ENCODE peak calls at places on chromosomes 13 and 19, in five cellular contexts. One of them, this sample, is unnamed.
A peak's percentile ranks its signal among the peaks of the same experiment; 100 is the strongest.

GRCh38 chr19:4722671-4723464 is 774 bp downstream of the DPP9 start:
- DNase-seq in K562: no peak
- DNase-seq in GM12878: no peak
- DNase-seq in SK-N-SH: no peak
- DNase-seq in HepG2: no peak
- DNase-seq in this sample: no peak

GRCh38 chr19:1592023-1592754 is 476 bp downstream of the MBD3 start:
- DNase-seq in GM12878: peak; percentile 50
- DNase-seq in HepG2: peak; percentile 78
- DNase-seq in K562: peak; percentile 87
- DNase-seq in SK-N-SH: peak; percentile 96
- DNase-seq in this sample: peak; percentile 93

GRCh38 chr13:77309254-77309653 is 17.6 kb downstream of the MYCBP2 start:
- DNase-seq in K562: no peak
- DNase-seq in GM12878: no peak
- DNase-seq in SK-N-SH: no peak
- DNase-seq in HepG2: no peak
- DNase-seq in this sample: no peak

GRCh38 chr13:41497436-41497835 is 40.1 kb downstream of the RGCC start:
- DNase-seq in SK-N-SH: no peak
- DNase-seq in HepG2: no peak
- DNase-seq in GM12878: no peak
- DNase-seq in K562: no peak
- DNase-seq in this sample: no peak

GRCh38 chr13:52725302-52725701 is 14.3 kb downstream of the CNMD start:
- DNase-seq in SK-N-SH: no peak
- DNase-seq in HepG2: no peak
- DNase-seq in K562: no peak
- DNase-seq in GM12878: no peak
- DNase-seq in this sample: no peak

GRCh38 chr19:51338563-51339312 is 3.2 kb downstream of the VSIG10L start:
- DNase-seq in K562: peak; percentile 87
- DNase-seq in SK-N-SH: peak; percentile 95
- DNase-seq in HepG2: peak; percentile 68
- DNase-seq in GM12878: peak; percentile 24
- DNase-seq in this sample: peak; percentile 82

GRCh38 chr19:18469245-18470107 is 31.5 kb upstream of the ISYNA1 start:
- DNase-seq in GM12878: no peak
- DNase-seq in SK-N-SH: peak; percentile 82
- DNase-seq in HepG2: peak; percentile 85
- DNase-seq in K562: peak; percentile 80
- DNase-seq in this sample: peak; percentile 84

GRCh38 chr13:77239312-77239711 is 87.6 kb downstream of the MYCBP2 start:
- DNase-seq in HepG2: no peak
- DNase-seq in GM12878: no peak
- DNase-seq in K562: no peak
- DNase-seq in SK-N-SH: no peak
- DNase-seq in this sample: no peak

GRCh38 chr19:287381-287871 is 3.8 kb downstream of the PLPP2 start:
- DNase-seq in GM12878: no peak
- DNase-seq in SK-N-SH: no peak
- DNase-seq in K562: peak; percentile 6
- DNase-seq in HepG2: no peak
- DNase-seq in this sample: no peak

GRCh38 chr19:38913958-38914357 is 2.0 kb upstream of the CCER2 start:
- DNase-seq in SK-N-SH: peak; percentile 20
- DNase-seq in GM12878: no peak
- DNase-seq in K562: no peak
- DNase-seq in HepG2: no peak
- DNase-seq in this sample: no peak

GRCh38 chr13:43261018-43261417 is 237.6 kb downstream of the DNAJC15 start:
- DNase-seq in K562: no peak
- DNase-seq in GM12878: no peak
- DNase-seq in HepG2: no peak
- DNase-seq in SK-N-SH: no peak
- DNase-seq in this sample: no peak

GRCh38 chr19:43638214-43638990 is 1.2 kb downstream of the CADM4 start:
- DNase-seq in SK-N-SH: no peak
- DNase-seq in GM12878: no peak
- DNase-seq in K562: no peak
- DNase-seq in HepG2: no peak
- DNase-seq in this sample: no peak

GRCh38 chr13:40558656-40559055 is 107.8 kb downstream of the FOXO1 start:
- DNase-seq in K562: no peak
- DNase-seq in SK-N-SH: no peak
- DNase-seq in HepG2: no peak
- DNase-seq in GM12878: no peak
- DNase-seq in this sample: no peak

GRCh38 chr13:65789815-65790214 is 1440.3 kb downstream of the PCDH9 start:
- DNase-seq in GM12878: no peak
- DNase-seq in SK-N-SH: no peak
- DNase-seq in HepG2: no peak
- DNase-seq in K562: no peak
- DNase-seq in this sample: no peak

GRCh38 chr19:51034704-51035103 is at the start of gene KLK12:
- DNase-seq in K562: no peak
- DNase-seq in SK-N-SH: no peak
- DNase-seq in GM12878: no peak
- DNase-seq in HepG2: no peak
- DNase-seq in this sample: no peak

GRCh38 chr19:15897026-15897737 is 692 bp downstream of the CYP4F2 start:
- DNase-seq in HepG2: no peak
- DNase-seq in SK-N-SH: no peak
- DNase-seq in K562: no peak
- DNase-seq in GM12878: no peak
- DNase-seq in this sample: no peak

GRCh38 chr19:51497666-51498065 is 3.9 kb downstream of the SIGLEC12 start:
- DNase-seq in HepG2: no peak
- DNase-seq in GM12878: no peak
- DNase-seq in K562: peak; percentile 26
- DNase-seq in SK-N-SH: no peak
- DNase-seq in this sample: no peak

GRCh38 chr19:13100031-13100588 is 2.5 kb downstream of the LYL1 start:
- DNase-seq in GM12878: peak; percentile 78
- DNase-seq in SK-N-SH: no peak
- DNase-seq in HepG2: no peak
- DNase-seq in K562: no peak
- DNase-seq in this sample: no peak

GRCh38 chr13:95133498-95133897 is 167.8 kb downstream of the ABCC4 start:
- DNase-seq in GM12878: no peak
- DNase-seq in HepG2: no peak
- DNase-seq in SK-N-SH: no peak
- DNase-seq in K562: no peak
- DNase-seq in this sample: no peak

GRCh38 chr13:95140502-95140901 is 160.7 kb downstream of the ABCC4 start:
- DNase-seq in GM12878: no peak
- DNase-seq in SK-N-SH: no peak
- DNase-seq in HepG2: no peak
- DNase-seq in K562: no peak
- DNase-seq in this sample: no peak

GRCh38 chr13:95136638-95137037 is 164.6 kb downstream of the ABCC4 start:
- DNase-seq in HepG2: no peak
- DNase-seq in GM12878: no peak
- DNase-seq in SK-N-SH: no peak
- DNase-seq in K562: no peak
- DNase-seq in this sample: no peak

GRCh38 chr13:95139186-95139585 is 162.1 kb downstream of the ABCC4 start:
- DNase-seq in GM12878: no peak
- DNase-seq in K562: no peak
- DNase-seq in SK-N-SH: no peak
- DNase-seq in HepG2: no peak
- DNase-seq in this sample: no peak

GRCh38 chr13:95137096-95137495 is 164.2 kb downstream of the ABCC4 start:
- DNase-seq in HepG2: no peak
- DNase-seq in GM12878: no peak
- DNase-seq in SK-N-SH: peak; percentile 11
- DNase-seq in K562: no peak
- DNase-seq in this sample: no peak
- TF ChIP-seq FOXM1 in HepG2: no peak
- TF ChIP-seq FOXM1 in GM12878: no peak
- TF ChIP-seq FOXM1 in SK-N-SH: no peak
- TF ChIP-seq FOXM1 in K562: no peak
- TF ChIP-seq FOXM1 in this sample: no peak

GRCh38 chr19:30153326-30154210 is 211.5 kb downstream of the URI1 start:
- DNase-seq in HepG2: no peak
- DNase-seq in K562: no peak
- DNase-seq in GM12878: peak; percentile 34
- DNase-seq in SK-N-SH: peak; percentile 85
- DNase-seq in this sample: no peak

GRCh38 chr19:30154410-30154809 is 212.4 kb downstream of the URI1 start:
- DNase-seq in SK-N-SH: no peak
- DNase-seq in HepG2: no peak
- DNase-seq in GM12878: no peak
- DNase-seq in K562: no peak
- DNase-seq in this sample: no peak

GRCh38 chr19:30151081-30151480 is 209.0 kb downstream of the URI1 start:
- DNase-seq in HepG2: no peak
- DNase-seq in SK-N-SH: no peak
- DNase-seq in GM12878: no peak
- DNase-seq in K562: no peak
- DNase-seq in this sample: no peak

GRCh38 chr19:30150626-30151025 is 208.6 kb downstream of the URI1 start:
- DNase-seq in HepG2: no peak
- DNase-seq in GM12878: no peak
- DNase-seq in SK-N-SH: no peak
- DNase-seq in K562: no peak
- DNase-seq in this sample: no peak

DNA sequence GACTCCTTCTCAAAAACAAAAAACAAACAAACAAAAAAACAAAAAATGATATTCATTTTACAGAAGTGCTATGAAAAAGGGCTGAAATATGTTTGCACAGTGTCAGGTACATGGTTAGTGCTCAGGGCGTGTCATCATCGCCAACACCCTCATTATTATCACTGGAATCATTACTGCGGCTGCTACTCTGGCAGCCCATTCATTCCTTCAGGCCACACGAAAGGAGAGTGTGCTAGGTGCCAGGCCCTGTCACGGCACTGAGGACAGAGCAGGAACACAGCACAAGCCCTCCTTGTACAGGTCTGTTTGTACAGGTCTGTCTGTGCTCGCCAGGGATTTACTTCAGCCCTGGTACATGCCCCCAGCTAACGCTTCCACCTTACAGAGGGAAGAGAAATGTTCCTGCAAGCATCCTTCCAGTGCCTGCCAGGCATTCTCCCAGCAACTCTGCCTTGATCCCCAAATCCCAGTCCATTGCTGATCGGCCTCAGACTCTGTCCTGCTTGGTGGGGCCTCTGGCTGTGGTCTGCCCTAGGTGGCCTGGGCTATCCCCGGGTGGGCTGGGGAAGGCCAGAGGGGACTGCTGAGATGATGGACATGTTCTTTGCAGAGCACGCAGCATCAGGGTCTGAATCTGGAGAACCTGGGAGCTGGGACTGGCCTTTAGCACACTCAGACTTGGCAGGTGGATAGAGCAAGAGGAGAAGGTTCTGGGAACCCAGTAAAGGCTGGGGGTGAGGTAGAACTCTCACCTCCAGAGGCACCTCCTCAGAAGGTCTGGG is 210.7 kb downstream of the URI1 start:
- DNase-seq in GM12878: no peak
- DNase-seq in HepG2: no peak
- DNase-seq in SK-N-SH: peak; percentile 53
- DNase-seq in K562: no peak
- DNase-seq in this sample: no peak
- TF ChIP-seq FOXM1 in GM12878: no peak
- TF ChIP-seq FOXM1 in HepG2: no peak
- TF ChIP-seq FOXM1 in SK-N-SH: no peak
- TF ChIP-seq FOXM1 in K562: no peak
- TF ChIP-seq FOXM1 in this sample: no peak

GRCh38 chr19:3672575-3672948 is 27.7 kb downstream of the PIP5K1C start:
- DNase-seq in HepG2: no peak
- DNase-seq in GM12878: no peak
- DNase-seq in K562: no peak
- DNase-seq in SK-N-SH: no peak
- DNase-seq in this sample: no peak

GRCh38 chr19:3669616-3670257 is 30.5 kb downstream of the PIP5K1C start:
- DNase-seq in SK-N-SH: no peak
- DNase-seq in GM12878: no peak
- DNase-seq in HepG2: no peak
- DNase-seq in K562: no peak
- DNase-seq in this sample: no peak

GRCh38 chr19:3671680-3672574 is 28.3 kb downstream of the PIP5K1C start:
- DNase-seq in HepG2: no peak
- DNase-seq in GM12878: no peak
- DNase-seq in SK-N-SH: no peak
- DNase-seq in K562: peak; percentile 64
- DNase-seq in this sample: no peak

GRCh38 chr19:3670258-3670795 is 29.9 kb downstream of the PIP5K1C start:
- DNase-seq in HepG2: no peak
- DNase-seq in GM12878: no peak
- DNase-seq in SK-N-SH: no peak
- DNase-seq in K562: peak; percentile 88
- DNase-seq in this sample: no peak

GRCh38 chr19:3670796-3671679 is 29.2 kb downstream of the PIP5K1C start:
- DNase-seq in HepG2: no peak
- DNase-seq in GM12878: no peak
- DNase-seq in K562: peak; percentile 84
- DNase-seq in SK-N-SH: no peak
- DNase-seq in this sample: no peak
- TF ChIP-seq FOXM1 in HepG2: no peak
- TF ChIP-seq FOXM1 in GM12878: no peak
- TF ChIP-seq FOXM1 in K562: no peak
- TF ChIP-seq FOXM1 in SK-N-SH: no peak
- TF ChIP-seq FOXM1 in this sample: no peak

GRCh38 chr13:75368167-75368566 is 113.8 kb downstream of the TBC1D4 start:
- DNase-seq in GM12878: no peak
- DNase-seq in K562: no peak
- DNase-seq in HepG2: no peak
- DNase-seq in SK-N-SH: no peak
- DNase-seq in this sample: no peak

GRCh38 chr13:75363371-75363770 is 118.6 kb downstream of the TBC1D4 start:
- DNase-seq in HepG2: no peak
- DNase-seq in GM12878: no peak
- DNase-seq in K562: no peak
- DNase-seq in SK-N-SH: no peak
- DNase-seq in this sample: no peak

GRCh38 chr13:75366380-75367280 is 115.3 kb downstream of the TBC1D4 start:
- DNase-seq in HepG2: no peak
- DNase-seq in K562: no peak
- DNase-seq in GM12878: no peak
- DNase-seq in SK-N-SH: no peak
- DNase-seq in this sample: no peak

GRCh38 chr13:75364131-75364713 is 117.7 kb downstream of the TBC1D4 start:
- DNase-seq in SK-N-SH: no peak
- DNase-seq in K562: no peak
- DNase-seq in HepG2: no peak
- DNase-seq in GM12878: no peak
- DNase-seq in this sample: no peak

DNA sequence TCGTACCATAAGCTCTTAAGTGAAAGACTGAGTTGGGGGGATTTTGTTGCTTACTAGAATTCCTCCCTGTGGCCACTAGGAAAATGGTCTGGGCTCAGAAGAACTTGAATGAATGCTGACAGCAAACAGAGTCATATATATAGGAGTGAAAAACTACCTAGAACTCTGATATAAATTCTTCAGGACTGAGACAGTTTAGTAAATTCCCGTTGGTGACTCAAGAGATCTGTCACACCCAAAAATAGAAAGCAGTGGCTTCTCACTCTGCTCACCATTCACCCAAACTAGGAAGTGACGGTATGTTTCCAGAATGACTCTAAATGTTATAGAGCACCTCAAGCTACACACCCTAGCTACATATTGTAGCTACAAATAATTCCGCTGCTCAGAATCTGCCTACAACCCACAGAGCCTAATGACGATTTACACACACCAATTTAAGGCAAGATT is 116.2 kb downstream of the TBC1D4 start:
- DNase-seq in K562: no peak
- DNase-seq in SK-N-SH: no peak
- DNase-seq in GM12878: peak; percentile 78
- DNase-seq in HepG2: no peak
- DNase-seq in this sample: no peak
- TF ChIP-seq FOXM1 in K562: no peak
- TF ChIP-seq FOXM1 in SK-N-SH: no peak
- TF ChIP-seq FOXM1 in GM12878: peak; percentile 87
- TF ChIP-seq FOXM1 in HepG2: no peak
- TF ChIP-seq FOXM1 in this sample: no peak